ENCODE peak calls at places on chromosome 21, in seven cellular contexts. Q is COR-L47; H is naive thymus-derived CD4-positive, alpha-beta T cell; A is HCT116; I is astrocyte of the spinal cord; V is ELF-1; F is neuronal stem cell. B is an unnamed sample.

GRCh38 chr21:44535963-44536362 is 4.0 kb downstream of the KRTAP10-1 start:
- DNase-seq in I (no peak), H (no peak), V (no peak), Q (no peak), A (no peak), F (no peak), B (peak)

GRCh38 chr21:31132574-31133242 is 94.4 kb upstream of the KRTAP19-8 start:
- DNase-seq in H (no peak), A (no peak), Q (no peak), I (peak), F (no peak), V (no peak), B (no peak)

GRCh38 chr21:45070970-45071369 is 3.4 kb upstream of the ADARB1 start:
- DNase-seq in I (no peak), Q (no peak), A (no peak), F (no peak), H (no peak), V (no peak), B (no peak)

GRCh38 chr21:40685121-40685630 is 161.8 kb downstream of the DSCAM start:
- DNase-seq in H (no peak), A (no peak), Q (no peak), I (no peak), F (no peak), V (no peak), B (no peak)

GRCh38 chr21:45200596-45201296 is 86.9 kb downstream of the POFUT2 start:
- DNase-seq in V (no peak), I (no peak), H (no peak), F (no peak), A (no peak), Q (peak), B (no peak)

GRCh38 chr21:28228624-28228995 is 764.1 kb downstream of the LTN1 start:
- DNase-seq in H (no peak), Q (no peak), V (no peak), I (no peak), A (no peak), F (no peak), B (no peak)

GRCh38 chr21:38255718-38256117 is 1.1 kb upstream of the KCNJ15 start:
- DNase-seq in A (no peak), H (no peak), V (no peak), F (no peak), I (no peak), Q (no peak), B (no peak)

GRCh38 chr21:15309022-15309590 is 244.3 kb upstream of the NRIP1 start:
- DNase-seq in F (no peak), A (no peak), I (peak), V (no peak), H (no peak), Q (no peak), B (no peak)

GRCh38 chr21:17925900-17926299 is 106.7 kb upstream of the C21orf91 start:
- DNase-seq in A (no peak), H (no peak), Q (peak), V (no peak), F (no peak), I (peak), B (no peak)

GRCh38 chr21:46603228-46603627 is 1.7 kb downstream of the S100B start:
- DNase-seq in H (no peak), V (peak), Q (no peak), I (no peak), F (no peak), A (no peak), B (no peak)

GRCh38 chr21:35940074-35940927 is 120.0 kb downstream of the SETD4 start:
- DNase-seq in I (peak), F (peak), V (no peak), A (peak), Q (peak), H (no peak), B (peak)

GRCh38 chr21:17777321-17777720 is 41.8 kb downstream of the C21orf91 start:
- DNase-seq in Q (no peak), V (no peak), F (no peak), I (no peak), H (no peak), A (no peak), B (no peak)

GRCh38 chr21:31182231-31183129 is 144.2 kb upstream of the KRTAP19-8 start:
- DNase-seq in H (peak), Q (no peak), I (no peak), F (no peak), A (no peak), V (no peak), B (no peak)

GRCh38 chr21:43778469-43779335 is 2.6 kb upstream of the CSTB start:
- DNase-seq in Q (no peak), H (no peak), A (no peak), F (no peak), I (peak), V (no peak), B (no peak)

GRCh38 chr21:35697321-35697808 is 363.0 kb downstream of the SETD4 start:
- DNase-seq in A (no peak), I (peak), Q (peak), V (no peak), H (no peak), F (no peak), B (peak)

GRCh38 chr21:46540087-46540710 is 64.7 kb downstream of the S100B start:
- DNase-seq in A (no peak), H (no peak), F (no peak), V (no peak), Q (no peak), I (no peak), B (no peak)

GRCh38 chr21:42616366-42617340 is 36.8 kb upstream of the PDE9A start:
- DNase-seq in A (no peak), H (no peak), I (no peak), V (no peak), F (no peak), Q (no peak), B (no peak)

GRCh38 chr21:15015622-15016471 is 49.0 kb downstream of the NRIP1 start:
- DNase-seq in Q (no peak), A (no peak), I (peak), F (no peak), V (no peak), H (no peak), B (no peak)

GRCh38 chr21:15343066-15343465 is 278.3 kb upstream of the NRIP1 start:
- DNase-seq in Q (no peak), V (no peak), H (no peak), I (no peak), A (no peak), F (no peak), B (no peak)

GRCh38 chr21:42544544-42544943 is 30.9 kb downstream of the SLC37A1 start:
- DNase-seq in Q (no peak), V (no peak), F (no peak), I (no peak), A (no peak), H (no peak), B (no peak)

GRCh38 chr21:42112857-42113256 is 41.7 kb downstream of the UMODL1 start:
- DNase-seq in A (no peak), F (no peak), V (no peak), H (no peak), Q (peak), I (peak), B (no peak)

GRCh38 chr21:26389971-26390641 is 183.0 kb downstream of the CYYR1 start:
- DNase-seq in Q (no peak), H (no peak), V (peak), F (no peak), A (peak), I (peak), B (no peak)